ENCODE peak calls at places on chromosomes 6 and 20, in six cellular contexts. O is psoas muscle, N is Caco-2, M is colonic mucosa, D is aorta, G is HAP-1. I is an unnamed sample.

GRCh38 chr20:45779011-45779915 is 12.4 kb downstream of the WFDC3 start:
- DNase-seq in M (peak; percentile 90), G (no peak), D (peak; percentile 94), O (peak; percentile 86), N (no peak), I (peak; percentile 90)

GRCh38 chr6:81838031-81838430 is 85.5 kb upstream of the TENT5A start:
- DNase-seq in M (no peak), G (no peak), D (no peak), N (peak; percentile 67), O (no peak), I (no peak)

GRCh38 chr6:136784910-136785746 is 7.1 kb downstream of the MAP3K5 start:
- DNase-seq in M (no peak), D (peak; percentile 82), O (peak; percentile 54), G (no peak), N (no peak), I (peak; percentile 59)

GRCh38 chr6:18155273-18155863 is at the start of gene KDM1B:
- DNase-seq in G (peak; percentile 99), M (no peak), N (peak; percentile 98), D (peak; percentile 99), O (peak; percentile 99), I (peak; percentile 99)

GRCh38 chr20:53652859-53653520 is 59.4 kb upstream of the ZNF217 start:
- DNase-seq in D (no peak), O (no peak), M (no peak), N (no peak), G (no peak), I (no peak)

GRCh38 chr20:25032478-25033183 is 25.3 kb downstream of the ACSS1 start:
- DNase-seq in N (no peak), O (no peak), D (peak; percentile 49), G (peak; percentile 77), M (peak; percentile 69), I (no peak)

GRCh38 chr6:11062715-11063114 is 18.6 kb upstream of the ELOVL2 start:
- DNase-seq in O (no peak), D (no peak), N (no peak), G (no peak), M (no peak), I (no peak)

GRCh38 chr6:159311618-159312017 is 142.4 kb downstream of the FNDC1 start:
- DNase-seq in N (no peak), D (peak; percentile 59), M (no peak), O (no peak), G (no peak), I (no peak)

GRCh38 chr6:79631800-79632172 is 657 bp downstream of the SH3BGRL2 start:
- DNase-seq in M (no peak), O (no peak), D (no peak), G (no peak), N (no peak), I (no peak)

GRCh38 chr6:37792457-37793039 is 27.0 kb upstream of the ZFAND3 start:
- DNase-seq in D (no peak), G (no peak), O (no peak), N (no peak), M (no peak), I (no peak)

GRCh38 chr20:4187147-4187546 is 171.8 kb upstream of the RNF24 start:
- DNase-seq in N (no peak), O (no peak), G (no peak), M (no peak), D (no peak), I (no peak)

GRCh38 chr6:167575201-167575696 is 250.4 kb downstream of the TTLL2 start:
- DNase-seq in D (no peak), M (peak; percentile 16), N (no peak), O (no peak), G (no peak), I (peak; percentile 28)

GRCh38 chr6:167576050-167576741 is 250.5 kb upstream of the AFDN start:
- DNase-seq in N (no peak), M (peak; percentile 12), G (no peak), D (no peak), O (no peak), I (no peak)

GRCh38 chr6:167578371-167578901 is 248.3 kb upstream of the AFDN start:
- DNase-seq in M (peak; percentile 12), O (no peak), D (no peak), N (no peak), G (no peak), I (no peak)

GRCh38 chr6:167577891-167578361 is 248.8 kb upstream of the AFDN start:
- DNase-seq in D (no peak), N (no peak), M (peak; percentile 6), G (no peak), O (no peak), I (no peak)

GRCh38 chr6:167576798-167577528 is 249.7 kb upstream of the AFDN start:
- DNase-seq in N (no peak), G (no peak), D (no peak), M (peak; percentile 10), O (no peak), I (no peak)
- H3K9me3 ChIP-seq in N (no peaks in the 10 kb centered on the region), G (no peaks in the 10 kb centered on the region), D (no peaks in the 10 kb centered on the region), M (no peaks in the 10 kb centered on the region), O (no peaks in the 10 kb centered on the region), I (no peaks in the 10 kb centered on the region)

GRCh38 chr6:44071670-44072451 is 55.4 kb downstream of the MRPL14 start:
- DNase-seq in N (no peak), O (no peak), G (no peak), M (no peak), D (no peak), I (no peak)
- H3K9me3 ChIP-seq in N (no peaks in the 10 kb centered on the region), O (no peaks in the 10 kb centered on the region), G (no peaks in the 10 kb centered on the region), M (no peaks in the 10 kb centered on the region), D (no peaks in the 10 kb centered on the region), I (no peaks in the 10 kb centered on the region)

GRCh38 chr20:56289652-56290051 is 41.1 kb downstream of the MC3R start:
- DNase-seq in N (no peak), M (no peak), D (no peak), G (no peak), O (no peak), I (no peak)
- H3K9me3 ChIP-seq in N (no peaks in the 10 kb centered on the region), M (no peaks in the 10 kb centered on the region), D (no peaks in the 10 kb centered on the region), G (no peaks in the 10 kb centered on the region), O (no peaks in the 10 kb centered on the region), I (no peaks in the 10 kb centered on the region)

GRCh38 chr6:3868544-3868943 is 19.4 kb downstream of the FAM50B start:
- DNase-seq in M (no peak), D (no peak), O (no peak), G (peak; percentile 17), N (no peak), I (no peak)

GRCh38 chr6:3870528-3870925 is 21.4 kb downstream of the FAM50B start:
- DNase-seq in O (no peak), G (no peak), D (no peak), M (no peak), N (no peak), I (no peak)

GRCh38 chr6:3867616-3868502 is 18.7 kb downstream of the FAM50B start:
- DNase-seq in M (no peak), O (no peak), G (no peak), D (no peak), N (no peak), I (no peak)

GRCh38 chr6:3869632-3870527 is 20.7 kb downstream of the FAM50B start:
- DNase-seq in M (peak; percentile 37), O (no peak), D (no peak), N (peak; percentile 84), G (no peak), I (no peak)

DNA sequence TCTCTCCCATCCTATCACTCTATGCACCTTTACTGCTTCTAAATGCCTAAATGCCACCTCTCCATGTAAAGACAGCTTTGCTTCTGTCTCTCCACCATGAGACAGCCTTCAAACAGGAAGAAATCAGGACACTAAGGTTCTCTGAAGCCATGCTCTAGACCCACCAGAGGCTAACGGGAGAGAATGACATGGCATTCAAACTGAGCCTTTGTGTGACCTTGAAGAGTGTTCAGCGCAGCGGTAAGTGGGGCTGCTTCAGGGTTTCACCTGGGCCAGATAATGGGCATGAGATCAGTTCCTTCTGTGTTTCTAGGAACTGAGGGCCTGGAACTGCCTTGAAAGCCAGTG is 20.1 kb downstream of the FAM50B start:
- DNase-seq in M (no peak), N (no peak), D (no peak), O (no peak), G (no peak), I (no peak)
- H3K9me3 ChIP-seq in M (no peaks in the 10 kb centered on the region), N (peaks cover 35% of the 10 kb centered on the region), D (no peaks in the 10 kb centered on the region), O (no peaks in the 10 kb centered on the region), G (no peaks in the 10 kb centered on the region), I (no peaks in the 10 kb centered on the region)

GRCh38 chr20:31418307-31418706 is 12.3 kb upstream of the DEFB121 start:
- DNase-seq in G (no peak), D (no peak), O (no peak), M (no peak), N (no peak), I (no peak)
- H3K9me3 ChIP-seq in G (no peaks in the 10 kb centered on the region), D (no peaks in the 10 kb centered on the region), O (no peaks in the 10 kb centered on the region), M (no peaks in the 10 kb centered on the region), N (no peaks in the 10 kb centered on the region), I (no peaks in the 10 kb centered on the region)

GRCh38 chr20:59737816-59738215 is 133.5 kb downstream of the PHACTR3 start:
- DNase-seq in N (no peak), G (no peak), M (no peak), D (peak; percentile 29), O (no peak), I (no peak)
- H3K9me3 ChIP-seq in N (no peaks in the 10 kb centered on the region), G (no peaks in the 10 kb centered on the region), M (no peaks in the 10 kb centered on the region), D (no peaks in the 10 kb centered on the region), O (no peaks in the 10 kb centered on the region), I (no peaks in the 10 kb centered on the region)

I was measured in lung.